ENCODE peak calls at places on chromosomes 6 and 20, in eight cellular contexts. I, Y, U, P, Z, A, G and W are unnamed samples.

GRCh38 chr6:108134213-108134973 is 31.4 kb upstream of the NR2E1 start:
- DNase-seq in Z (no peak), P (no peak), I (no peak), Y (no peak), U (no peak), G (no peak), A (no peak), W (no peak)

GRCh38 chr20:38278150-38278549 is 17.6 kb upstream of the KIAA1755 start:
- DNase-seq in P (no peak), U (no peak), Z (no peak), G (peak), I (no peak), Y (no peak), A (no peak), W (peak)

GRCh38 chr20:23868321-23868720 is 11.2 kb downstream of the CST5 start:
- DNase-seq in G (no peak), I (no peak), U (no peak), A (no peak), Y (no peak), P (no peak), Z (no peak), W (no peak)

GRCh38 chr20:50286609-50287008 is 96.0 kb downstream of the CEBPB start:
- DNase-seq in G (peak), A (no peak), Y (no peak), Z (peak), U (no peak), P (peak), I (peak), W (peak)

GRCh38 chr6:81362246-81362645 is 390.2 kb downstream of the TENT5A start:
- DNase-seq in I (peak), A (no peak), Y (no peak), U (no peak), Z (no peak), P (no peak), G (peak), W (peak)

GRCh38 chr20:19692100-19692499 is 66.0 kb upstream of the RIN2 start:
- DNase-seq in Y (no peak), A (no peak), G (peak), Z (no peak), I (peak), U (no peak), P (no peak), W (peak)

GRCh38 chr20:61697666-61698597 is 367.7 kb downstream of the TAF4 start:
- DNase-seq in G (no peak), I (no peak), A (no peak), U (no peak), Y (no peak), P (no peak), Z (no peak), W (no peak)

GRCh38 chr6:142162780-142163179 is 15.7 kb downstream of the VTA1 start:
- DNase-seq in Y (no peak), I (no peak), P (no peak), U (no peak), Z (no peak), A (no peak), G (no peak), W (no peak)

GRCh38 chr6:112207131-112207530 is 47.2 kb downstream of the LAMA4 start:
- DNase-seq in Y (no peak), U (no peak), A (no peak), I (peak), P (no peak), Z (no peak), G (no peak), W (no peak)

GRCh38 chr6:151862461-151862860 is 55.0 kb downstream of the ESR1 start:
- DNase-seq in Y (no peak), G (no peak), P (no peak), I (no peak), U (no peak), A (no peak), Z (no peak), W (no peak)